ENCODE peak calls at places on chromosomes 7 and 10, in nine cellular contexts. One of them, this sample, is unnamed.

GRCh38 chr7:101678713-101679112 is 49.6 kb upstream of the MYL10 start:
- DNase-seq in left lung: no peak
- DNase-seq in hypothalamus: no peak
- DNase-seq in amniotic stem cell: no peak
- DNase-seq in HEK293T: no peak
- DNase-seq in posterior cingulate gyrus: no peak
- DNase-seq in GDM1: no peak
- DNase-seq in stimulated activated CD4-positive, alpha-beta T cell treated with anti-CD3 and anti-CD28 coated beads, Interleukin-15, amount 100 ng/mL, for 24 hours: no peak
- DNase-seq in endothelial cell: no peak
- DNase-seq in this sample: no peak

GRCh38 chr7:36208406-36208805 is 55.4 kb downstream of the EEPD1 start:
- DNase-seq in left lung: no peak
- DNase-seq in hypothalamus: no peak
- DNase-seq in amniotic stem cell: no peak
- DNase-seq in HEK293T: no peak
- DNase-seq in posterior cingulate gyrus: no peak
- DNase-seq in GDM1: no peak
- DNase-seq in stimulated activated CD4-positive, alpha-beta T cell treated with anti-CD3 and anti-CD28 coated beads, Interleukin-15, amount 100 ng/mL, for 24 hours: no peak
- DNase-seq in endothelial cell: no peak
- DNase-seq in this sample: no peak

GRCh38 chr7:144672869-144673268 is 163.0 kb downstream of the TPK1 start:
- DNase-seq in left lung: no peak
- DNase-seq in hypothalamus: no peak
- DNase-seq in amniotic stem cell: no peak
- DNase-seq in HEK293T: no peak
- DNase-seq in posterior cingulate gyrus: no peak
- DNase-seq in GDM1: no peak
- DNase-seq in stimulated activated CD4-positive, alpha-beta T cell treated with anti-CD3 and anti-CD28 coated beads, Interleukin-15, amount 100 ng/mL, for 24 hours: no peak
- DNase-seq in endothelial cell: no peak
- DNase-seq in this sample: no peak

GRCh38 chr7:11517853-11518252 is 314.1 kb downstream of the THSD7A start:
- DNase-seq in left lung: no peak
- DNase-seq in hypothalamus: no peak
- DNase-seq in amniotic stem cell: no peak
- DNase-seq in HEK293T: no peak
- DNase-seq in posterior cingulate gyrus: no peak
- DNase-seq in GDM1: no peak
- DNase-seq in stimulated activated CD4-positive, alpha-beta T cell treated with anti-CD3 and anti-CD28 coated beads, Interleukin-15, amount 100 ng/mL, for 24 hours: no peak
- DNase-seq in endothelial cell: no peak
- DNase-seq in this sample: no peak

GRCh38 chr10:117796394-117796793 is 250.3 kb downstream of the RAB11FIP2 start:
- DNase-seq in left lung: no peak
- DNase-seq in hypothalamus: no peak
- DNase-seq in amniotic stem cell: no peak
- DNase-seq in HEK293T: peak
- DNase-seq in posterior cingulate gyrus: no peak
- DNase-seq in GDM1: no peak
- DNase-seq in stimulated activated CD4-positive, alpha-beta T cell treated with anti-CD3 and anti-CD28 coated beads, Interleukin-15, amount 100 ng/mL, for 24 hours: no peak
- DNase-seq in endothelial cell: no peak
- DNase-seq in this sample: no peak

GRCh38 chr7:149310113-149310836 is 48.3 kb downstream of the ZNF783 start:
- DNase-seq in left lung: no peak
- DNase-seq in hypothalamus: no peak
- DNase-seq in amniotic stem cell: peak
- DNase-seq in HEK293T: peak
- DNase-seq in posterior cingulate gyrus: no peak
- DNase-seq in GDM1: peak
- DNase-seq in stimulated activated CD4-positive, alpha-beta T cell treated with anti-CD3 and anti-CD28 coated beads, Interleukin-15, amount 100 ng/mL, for 24 hours: no peak
- DNase-seq in endothelial cell: no peak
- DNase-seq in this sample: no peak

GRCh38 chr7:73526892-73527821 is 5.1 kb upstream of the BAZ1B start:
- DNase-seq in left lung: no peak
- DNase-seq in hypothalamus: no peak
- DNase-seq in amniotic stem cell: no peak
- DNase-seq in HEK293T: no peak
- DNase-seq in posterior cingulate gyrus: no peak
- DNase-seq in GDM1: no peak
- DNase-seq in stimulated activated CD4-positive, alpha-beta T cell treated with anti-CD3 and anti-CD28 coated beads, Interleukin-15, amount 100 ng/mL, for 24 hours: no peak
- DNase-seq in endothelial cell: peak
- DNase-seq in this sample: no peak

GRCh38 chr10:103062854-103063642 is 130.0 kb downstream of the NT5C2 start:
- DNase-seq in left lung: no peak
- DNase-seq in hypothalamus: peak
- DNase-seq in amniotic stem cell: no peak
- DNase-seq in HEK293T: no peak
- DNase-seq in posterior cingulate gyrus: no peak
- DNase-seq in GDM1: no peak
- DNase-seq in stimulated activated CD4-positive, alpha-beta T cell treated with anti-CD3 and anti-CD28 coated beads, Interleukin-15, amount 100 ng/mL, for 24 hours: no peak
- DNase-seq in endothelial cell: no peak
- DNase-seq in this sample: no peak

GRCh38 chr10:3074145-3074665 is 6.9 kb downstream of the PFKP start:
- DNase-seq in left lung: no peak
- DNase-seq in hypothalamus: no peak
- DNase-seq in amniotic stem cell: no peak
- DNase-seq in HEK293T: no peak
- DNase-seq in posterior cingulate gyrus: no peak
- DNase-seq in GDM1: no peak
- DNase-seq in stimulated activated CD4-positive, alpha-beta T cell treated with anti-CD3 and anti-CD28 coated beads, Interleukin-15, amount 100 ng/mL, for 24 hours: no peak
- DNase-seq in endothelial cell: no peak
- DNase-seq in this sample: no peak

GRCh38 chr10:62903828-62904227 is 87.7 kb upstream of the EGR2 start:
- DNase-seq in left lung: no peak
- DNase-seq in hypothalamus: no peak
- DNase-seq in amniotic stem cell: no peak
- DNase-seq in HEK293T: no peak
- DNase-seq in posterior cingulate gyrus: no peak
- DNase-seq in GDM1: no peak
- DNase-seq in stimulated activated CD4-positive, alpha-beta T cell treated with anti-CD3 and anti-CD28 coated beads, Interleukin-15, amount 100 ng/mL, for 24 hours: no peak
- DNase-seq in endothelial cell: no peak
- DNase-seq in this sample: no peak

GRCh38 chr7:95660023-95660434 is 63.7 kb upstream of the PDK4 start:
- DNase-seq in left lung: no peak
- DNase-seq in hypothalamus: no peak
- DNase-seq in amniotic stem cell: no peak
- DNase-seq in HEK293T: no peak
- DNase-seq in posterior cingulate gyrus: no peak
- DNase-seq in GDM1: no peak
- DNase-seq in stimulated activated CD4-positive, alpha-beta T cell treated with anti-CD3 and anti-CD28 coated beads, Interleukin-15, amount 100 ng/mL, for 24 hours: no peak
- DNase-seq in endothelial cell: no peak
- DNase-seq in this sample: no peak

GRCh38 chr10:8137726-8138125 is 83.2 kb downstream of the GATA3 start:
- DNase-seq in left lung: no peak
- DNase-seq in hypothalamus: no peak
- DNase-seq in amniotic stem cell: no peak
- DNase-seq in HEK293T: no peak
- DNase-seq in posterior cingulate gyrus: no peak
- DNase-seq in GDM1: no peak
- DNase-seq in stimulated activated CD4-positive, alpha-beta T cell treated with anti-CD3 and anti-CD28 coated beads, Interleukin-15, amount 100 ng/mL, for 24 hours: peak
- DNase-seq in endothelial cell: no peak
- DNase-seq in this sample: peak

GRCh38 chr10:13716161-13717071 is 129.7 kb downstream of the PRPF18 start:
- DNase-seq in left lung: no peak
- DNase-seq in hypothalamus: no peak
- DNase-seq in amniotic stem cell: no peak
- DNase-seq in HEK293T: no peak
- DNase-seq in posterior cingulate gyrus: no peak
- DNase-seq in GDM1: no peak
- DNase-seq in stimulated activated CD4-positive, alpha-beta T cell treated with anti-CD3 and anti-CD28 coated beads, Interleukin-15, amount 100 ng/mL, for 24 hours: no peak
- DNase-seq in endothelial cell: no peak
- DNase-seq in this sample: no peak

GRCh38 chr10:110209399-110209925 is 2.1 kb downstream of the MXI1 start:
- DNase-seq in left lung: peak
- DNase-seq in hypothalamus: peak
- DNase-seq in amniotic stem cell: peak
- DNase-seq in HEK293T: peak
- DNase-seq in posterior cingulate gyrus: peak
- DNase-seq in GDM1: no peak
- DNase-seq in stimulated activated CD4-positive, alpha-beta T cell treated with anti-CD3 and anti-CD28 coated beads, Interleukin-15, amount 100 ng/mL, for 24 hours: peak
- DNase-seq in endothelial cell: peak
- DNase-seq in this sample: peak

GRCh38 chr10:88991161-88991899 is 732 bp downstream of the FAS start:
- DNase-seq in left lung: peak
- DNase-seq in hypothalamus: peak
- DNase-seq in amniotic stem cell: no peak
- DNase-seq in HEK293T: peak
- DNase-seq in posterior cingulate gyrus: peak
- DNase-seq in GDM1: peak
- DNase-seq in stimulated activated CD4-positive, alpha-beta T cell treated with anti-CD3 and anti-CD28 coated beads, Interleukin-15, amount 100 ng/mL, for 24 hours: peak
- DNase-seq in endothelial cell: peak
- DNase-seq in this sample: peak